ENCODE peak calls at places on chromosomes 13 and 19, in eight cellular contexts. One of them, this sample, is unnamed.
A peak's percentile ranks its signal among the peaks of the same experiment; 100 is the strongest.

GRCh38 chr19:48925240-48925843 is 8.2 kb upstream of the DHDH start:
- DNase-seq in neural crest cell: no peak
- DNase-seq in EL: peak; percentile 91
- DNase-seq in gastrocnemius medialis: no peak
- DNase-seq in NCI-H2081: no peak
- DNase-seq in activated T-cell treated with anti-CD3 and anti-CD28 coated beads for 48 hours: no peak
- DNase-seq in activated B cell treated with CpG ODN at 0.5 μM for 24 hours: no peak
- DNase-seq in transverse colon: no peak
- DNase-seq in this sample: no peak

GRCh38 chr19:35995655-35995993 is 636 bp downstream of the SDHAF1 start:
- DNase-seq in neural crest cell: no peak
- DNase-seq in EL: peak; percentile 62
- DNase-seq in gastrocnemius medialis: no peak
- DNase-seq in NCI-H2081: peak; percentile 17
- DNase-seq in activated T-cell treated with anti-CD3 and anti-CD28 coated beads for 48 hours: peak; percentile 38
- DNase-seq in activated B cell treated with CpG ODN at 0.5 μM for 24 hours: no peak
- DNase-seq in transverse colon: peak; percentile 58
- DNase-seq in this sample: no peak

GRCh38 chr19:33473644-33474305 is 47.8 kb downstream of the PEPD start:
- DNase-seq in neural crest cell: no peak
- DNase-seq in EL: peak; percentile 67
- DNase-seq in gastrocnemius medialis: no peak
- DNase-seq in NCI-H2081: no peak
- DNase-seq in activated T-cell treated with anti-CD3 and anti-CD28 coated beads for 48 hours: no peak
- DNase-seq in activated B cell treated with CpG ODN at 0.5 μM for 24 hours: no peak
- DNase-seq in transverse colon: no peak
- DNase-seq in this sample: no peak

GRCh38 chr13:36298535-36299068 is 988 bp upstream of the CCDC169 start:
- DNase-seq in neural crest cell: no peak
- DNase-seq in EL: no peak
- DNase-seq in gastrocnemius medialis: no peak
- DNase-seq in NCI-H2081: no peak
- DNase-seq in activated T-cell treated with anti-CD3 and anti-CD28 coated beads for 48 hours: no peak
- DNase-seq in activated B cell treated with CpG ODN at 0.5 μM for 24 hours: no peak
- DNase-seq in transverse colon: no peak
- DNase-seq in this sample: peak; percentile 88

GRCh38 chr19:1057185-1057857 is 9.6 kb upstream of the ARHGAP45 start:
- DNase-seq in neural crest cell: no peak
- DNase-seq in EL: peak; percentile 48
- DNase-seq in gastrocnemius medialis: no peak
- DNase-seq in NCI-H2081: peak; percentile 47
- DNase-seq in activated T-cell treated with anti-CD3 and anti-CD28 coated beads for 48 hours: no peak
- DNase-seq in activated B cell treated with CpG ODN at 0.5 μM for 24 hours: no peak
- DNase-seq in transverse colon: no peak
- DNase-seq in this sample: no peak

GRCh38 chr13:24225930-24226329 is 65.4 kb downstream of the SPATA13 start:
- DNase-seq in neural crest cell: no peak
- DNase-seq in EL: no peak
- DNase-seq in gastrocnemius medialis: no peak
- DNase-seq in NCI-H2081: no peak
- DNase-seq in activated T-cell treated with anti-CD3 and anti-CD28 coated beads for 48 hours: no peak
- DNase-seq in activated B cell treated with CpG ODN at 0.5 μM for 24 hours: no peak
- DNase-seq in transverse colon: no peak
- DNase-seq in this sample: no peak

GRCh38 chr19:1058112-1058511 is 8.9 kb upstream of the ARHGAP45 start:
- DNase-seq in neural crest cell: no peak
- DNase-seq in EL: no peak
- DNase-seq in gastrocnemius medialis: no peak
- DNase-seq in NCI-H2081: no peak
- DNase-seq in activated T-cell treated with anti-CD3 and anti-CD28 coated beads for 48 hours: no peak
- DNase-seq in activated B cell treated with CpG ODN at 0.5 μM for 24 hours: no peak
- DNase-seq in transverse colon: no peak
- DNase-seq in this sample: no peak

GRCh38 chr13:46571189-46571901 is 18.4 kb downstream of the LRCH1 start:
- DNase-seq in neural crest cell: no peak
- DNase-seq in EL: peak; percentile 65
- DNase-seq in gastrocnemius medialis: no peak
- DNase-seq in NCI-H2081: peak; percentile 55
- DNase-seq in activated T-cell treated with anti-CD3 and anti-CD28 coated beads for 48 hours: no peak
- DNase-seq in activated B cell treated with CpG ODN at 0.5 μM for 24 hours: no peak
- DNase-seq in transverse colon: no peak
- DNase-seq in this sample: no peak

GRCh38 chr13:41652735-41653361 is 195.5 kb downstream of the RGCC start:
- DNase-seq in neural crest cell: peak; percentile 31
- DNase-seq in EL: peak; percentile 50
- DNase-seq in gastrocnemius medialis: no peak
- DNase-seq in NCI-H2081: peak; percentile 37
- DNase-seq in activated T-cell treated with anti-CD3 and anti-CD28 coated beads for 48 hours: no peak
- DNase-seq in activated B cell treated with CpG ODN at 0.5 μM for 24 hours: no peak
- DNase-seq in transverse colon: no peak
- DNase-seq in this sample: no peak

GRCh38 chr13:44257806-44258205 is 115.8 kb upstream of the SERP2 start:
- DNase-seq in neural crest cell: no peak
- DNase-seq in EL: no peak
- DNase-seq in gastrocnemius medialis: no peak
- DNase-seq in NCI-H2081: no peak
- DNase-seq in activated T-cell treated with anti-CD3 and anti-CD28 coated beads for 48 hours: no peak
- DNase-seq in activated B cell treated with CpG ODN at 0.5 μM for 24 hours: no peak
- DNase-seq in transverse colon: no peak
- DNase-seq in this sample: no peak

GRCh38 chr19:54464624-54465266 is 1.2 kb upstream of the LENG9 start:
- DNase-seq in neural crest cell: peak; percentile 85
- DNase-seq in EL: peak; percentile 88
- DNase-seq in gastrocnemius medialis: peak; percentile 75
- DNase-seq in NCI-H2081: peak; percentile 84
- DNase-seq in activated T-cell treated with anti-CD3 and anti-CD28 coated beads for 48 hours: peak; percentile 83
- DNase-seq in activated B cell treated with CpG ODN at 0.5 μM for 24 hours: peak; percentile 74
- DNase-seq in transverse colon: peak; percentile 95
- DNase-seq in this sample: peak; percentile 59

GRCh38 chr19:35352448-35353304 is 5.0 kb downstream of the FFAR1 start:
- DNase-seq in neural crest cell: peak; percentile 69
- DNase-seq in EL: peak; percentile 68
- DNase-seq in gastrocnemius medialis: no peak
- DNase-seq in NCI-H2081: peak; percentile 44
- DNase-seq in activated T-cell treated with anti-CD3 and anti-CD28 coated beads for 48 hours: peak; percentile 66
- DNase-seq in activated B cell treated with CpG ODN at 0.5 μM for 24 hours: peak; percentile 54
- DNase-seq in transverse colon: peak; percentile 73
- DNase-seq in this sample: peak; percentile 40

GRCh38 chr13:29937379-29937778 is 87.0 kb upstream of the UBL3 start:
- DNase-seq in neural crest cell: no peak
- DNase-seq in EL: no peak
- DNase-seq in gastrocnemius medialis: no peak
- DNase-seq in NCI-H2081: no peak
- DNase-seq in activated T-cell treated with anti-CD3 and anti-CD28 coated beads for 48 hours: no peak
- DNase-seq in activated B cell treated with CpG ODN at 0.5 μM for 24 hours: no peak
- DNase-seq in transverse colon: no peak
- DNase-seq in this sample: no peak

GRCh38 chr19:13149628-13150186 is 468 bp downstream of the STX10 start:
- DNase-seq in neural crest cell: peak; percentile 36
- DNase-seq in EL: peak; percentile 67
- DNase-seq in gastrocnemius medialis: no peak
- DNase-seq in NCI-H2081: peak; percentile 50
- DNase-seq in activated T-cell treated with anti-CD3 and anti-CD28 coated beads for 48 hours: no peak
- DNase-seq in activated B cell treated with CpG ODN at 0.5 μM for 24 hours: no peak
- DNase-seq in transverse colon: peak; percentile 68
- DNase-seq in this sample: no peak

GRCh38 chr13:110580800-110581199 is 19.3 kb upstream of the RAB20 start:
- DNase-seq in neural crest cell: no peak
- DNase-seq in EL: no peak
- DNase-seq in gastrocnemius medialis: no peak
- DNase-seq in NCI-H2081: no peak
- DNase-seq in activated T-cell treated with anti-CD3 and anti-CD28 coated beads for 48 hours: no peak
- DNase-seq in activated B cell treated with CpG ODN at 0.5 μM for 24 hours: no peak
- DNase-seq in transverse colon: no peak
- DNase-seq in this sample: no peak

GRCh38 chr13:31038834-31039552 is 106.5 kb downstream of the TEX26 start:
- DNase-seq in neural crest cell: no peak
- DNase-seq in EL: peak; percentile 45
- DNase-seq in gastrocnemius medialis: no peak
- DNase-seq in NCI-H2081: no peak
- DNase-seq in activated T-cell treated with anti-CD3 and anti-CD28 coated beads for 48 hours: no peak
- DNase-seq in activated B cell treated with CpG ODN at 0.5 μM for 24 hours: no peak
- DNase-seq in transverse colon: no peak
- DNase-seq in this sample: no peak

GRCh38 chr13:110317093-110317492 is 10.0 kb downstream of the COL4A2 start:
- DNase-seq in neural crest cell: no peak
- DNase-seq in EL: no peak
- DNase-seq in gastrocnemius medialis: no peak
- DNase-seq in NCI-H2081: no peak
- DNase-seq in activated T-cell treated with anti-CD3 and anti-CD28 coated beads for 48 hours: no peak
- DNase-seq in activated B cell treated with CpG ODN at 0.5 μM for 24 hours: no peak
- DNase-seq in transverse colon: no peak
- DNase-seq in this sample: no peak

GRCh38 chr19:8028951-8029491 is 23.5 kb upstream of the CCL25 start:
- DNase-seq in neural crest cell: peak; percentile 33
- DNase-seq in EL: no peak
- DNase-seq in gastrocnemius medialis: no peak
- DNase-seq in NCI-H2081: no peak
- DNase-seq in activated T-cell treated with anti-CD3 and anti-CD28 coated beads for 48 hours: no peak
- DNase-seq in activated B cell treated with CpG ODN at 0.5 μM for 24 hours: no peak
- DNase-seq in transverse colon: no peak
- DNase-seq in this sample: no peak

This sample was measured in iPS DF 19.7.